ENCODE peak calls at places on chromosomes 11 and 22, in six cellular contexts. A is endothelial cell of umbilical vein, V is A549, S is K562, R is HepG2, D is H1. E is an unnamed sample.

GRCh38 chr11:72735495-72736027 is 16.6 kb downstream of the ARAP1 start:
- DNase-seq in A (peak), V (no peak), S (peak), R (peak), D (no peak), E (no peak)

GRCh38 chr11:14078941-14079522 is 116.5 kb downstream of the SPON1 start:
- DNase-seq in A (peak), V (no peak), S (no peak), R (no peak), D (no peak), E (no peak)

GRCh38 chr11:88704505-88704904 is 361.3 kb downstream of the GRM5 start:
- DNase-seq in A (no peak), V (no peak), S (no peak), R (no peak), D (no peak), E (no peak)

GRCh38 chr11:43709689-43710088 is 29.2 kb downstream of the HSD17B12 start:
- DNase-seq in A (no peak), V (no peak), S (no peak), R (no peak), D (no peak), E (no peak)

GRCh38 chr11:129458756-129459535 is 83.3 kb downstream of the BARX2 start:
- DNase-seq in A (no peak), V (no peak), S (no peak), R (no peak), D (no peak), E (no peak)

GRCh38 chr11:33695051-33695566 is 5.5 kb downstream of the C11orf91 start:
- DNase-seq in A (peak), V (no peak), S (no peak), R (peak), D (no peak), E (no peak)

GRCh38 chr11:73633999-73634398 is 12.4 kb upstream of the PLEKHB1 start:
- DNase-seq in A (no peak), V (no peak), S (no peak), R (no peak), D (no peak), E (no peak)

GRCh38 chr11:94196363-94196762 is 67.7 kb downstream of the PANX1 start:
- DNase-seq in A (no peak), V (no peak), S (no peak), R (no peak), D (no peak), E (no peak)

DNA sequence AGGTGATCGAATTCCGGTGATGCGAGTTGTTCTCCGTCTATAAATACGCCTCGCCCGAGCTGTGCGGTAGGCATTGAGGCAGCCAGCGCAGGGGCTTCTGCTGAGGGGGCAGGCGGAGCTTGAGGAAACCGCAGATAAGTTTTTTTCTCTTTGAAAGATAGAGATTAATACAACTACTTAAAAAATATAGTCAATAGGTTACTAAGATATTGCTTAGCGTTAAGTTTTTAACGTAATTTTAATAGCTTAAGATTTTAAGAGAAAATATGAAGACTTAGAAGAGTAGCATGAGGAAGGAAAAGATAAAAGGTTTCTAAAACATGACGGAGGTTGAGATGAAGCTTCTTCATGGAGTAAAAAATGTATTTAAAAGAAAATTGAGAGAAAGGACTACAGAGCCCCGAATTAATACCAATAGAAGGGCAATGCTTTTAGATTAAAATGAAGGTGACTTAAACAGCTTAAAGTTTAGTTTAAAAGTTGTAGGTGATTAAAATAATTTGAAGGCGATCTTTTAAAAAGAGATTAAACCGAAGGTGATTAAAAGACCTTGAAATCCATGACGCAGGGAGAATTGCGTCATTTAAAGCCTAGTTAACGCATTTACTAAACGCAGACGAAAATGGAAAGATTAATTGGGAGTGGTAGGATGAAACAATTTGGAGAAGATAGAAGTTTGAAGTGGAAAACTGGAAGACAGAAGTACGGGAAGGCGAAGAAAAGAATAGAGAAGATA is at the start of gene MALAT1:
- DNase-seq in A (peak), V (no peak), S (peak), R (peak), D (no peak), E (peak)
- TF ChIP-seq JUN in A (no peak), V (peak), S (peak), R (no peak), D (no peak), E (no peak)

GRCh38 chr22:38941488-38941987 is 15.9 kb upstream of the APOBEC3A start:
- DNase-seq in A (no peak), V (no peak), S (no peak), R (no peak), D (no peak), E (no peak)
- TF ChIP-seq JUN in A (no peak), V (no peak), S (no peak), R (no peak), D (no peak), E (no peak)

GRCh38 chr11:2777396-2777795 is 77.6 kb upstream of the KCNQ1OT1 start:
- DNase-seq in A (no peak), V (peak), S (no peak), R (no peak), D (no peak), E (peak)
- TF ChIP-seq JUN in A (no peak), V (no peak), S (no peak), R (no peak), D (no peak), E (no peak)

GRCh38 chr22:24002849-24003248 is 2.4 kb downstream of the GSTT4 start:
- DNase-seq in A (no peak), V (no peak), S (no peak), R (no peak), D (no peak), E (no peak)

GRCh38 chr22:24005201-24005600 is at the start of gene GSTT4:
- DNase-seq in A (no peak), V (no peak), S (no peak), R (no peak), D (no peak), E (no peak)

GRCh38 chr22:24002272-24002671 is 3.0 kb downstream of the GSTT4 start:
- DNase-seq in A (no peak), V (no peak), S (no peak), R (no peak), D (no peak), E (no peak)

GRCh38 chr22:24006207-24006913 is 1.1 kb upstream of the GSTT4 start:
- DNase-seq in A (no peak), V (no peak), S (no peak), R (no peak), D (no peak), E (no peak)

DNA sequence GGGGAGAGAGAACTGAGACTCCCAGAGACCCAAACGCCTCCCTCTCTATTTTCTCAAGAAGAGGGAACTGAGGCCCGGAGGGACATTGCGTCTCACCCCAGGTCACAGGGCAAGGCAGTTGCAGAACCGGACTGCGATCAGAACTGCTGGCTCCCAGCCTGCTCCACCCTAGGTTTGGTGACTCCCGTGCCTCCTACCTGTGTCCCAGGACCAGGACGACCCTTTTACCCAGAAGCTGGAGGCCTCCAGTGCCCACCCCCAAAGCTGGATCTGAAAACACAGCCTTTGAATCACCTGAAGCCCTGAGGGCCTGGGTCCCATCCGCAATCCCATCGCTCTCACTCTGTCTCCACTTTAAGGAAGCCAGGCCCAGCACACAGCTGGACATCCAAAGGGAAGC is 1.4 kb downstream of the GSTT4 start:
- DNase-seq in A (no peak), V (no peak), S (no peak), R (no peak), D (no peak), E (no peak)
- TF ChIP-seq JUN in A (no peak), V (no peak), S (no peak), R (no peak), D (no peak), E (no peak)

GRCh38 chr11:58576792-58577440 is 1.3 kb upstream of the LPXN start:
- DNase-seq in A (peak), V (no peak), S (peak), R (peak), D (no peak), E (no peak)

GRCh38 chr11:58579192-58580129 is 598 bp downstream of the ZFP91 start:
- DNase-seq in A (peak), V (peak), S (peak), R (peak), D (peak), E (peak)

GRCh38 chr11:58578635-58579191 is at the start of gene ZFP91:
- DNase-seq in A (peak), V (peak), S (peak), R (peak), D (peak), E (peak)

GRCh38 chr11:58578136-58578634 is 678 bp upstream of the ZFP91 start:
- DNase-seq in A (peak), V (peak), S (peak), R (peak), D (peak), E (peak)

GRCh38 chr11:58577441-58578135 is 1.3 kb upstream of the ZFP91 start:
- DNase-seq in A (peak), V (no peak), S (peak), R (peak), D (no peak), E (no peak)
- TF ChIP-seq JUN in A (peak), V (no peak), S (no peak), R (peak), D (no peak), E (no peak)

GRCh38 chr22:43851979-43852307 is 10.4 kb downstream of the SULT4A1 start:
- DNase-seq in A (no peak), V (no peak), S (no peak), R (no peak), D (no peak), E (no peak)

GRCh38 chr22:43854786-43855271 is 7.5 kb downstream of the SULT4A1 start:
- DNase-seq in A (no peak), V (no peak), S (no peak), R (no peak), D (no peak), E (no peak)

GRCh38 chr22:43854151-43854785 is 8.0 kb downstream of the SULT4A1 start:
- DNase-seq in A (no peak), V (no peak), S (no peak), R (no peak), D (no peak), E (no peak)

GRCh38 chr22:43852605-43853327 is 9.5 kb downstream of the SULT4A1 start:
- DNase-seq in A (no peak), V (no peak), S (no peak), R (no peak), D (no peak), E (no peak)

GRCh38 chr22:43853328-43853931 is 8.9 kb downstream of the SULT4A1 start:
- DNase-seq in A (no peak), V (no peak), S (no peak), R (no peak), D (no peak), E (peak)
- TF ChIP-seq JUN in A (no peak), V (no peak), S (no peak), R (no peak), D (no peak), E (no peak)

GRCh38 chr11:112723676-112724075 is 237.5 kb upstream of the NCAM1 start:
- DNase-seq in A (no peak), V (no peak), S (no peak), R (no peak), D (no peak), E (no peak)
- TF ChIP-seq JUN in A (no peak), V (no peak), S (no peak), R (no peak), D (no peak), E (no peak)

GRCh38 chr11:108666373-108666772 is 1.5 kb downstream of the DDX10 start:
- DNase-seq in A (no peak), V (no peak), S (no peak), R (peak), D (no peak), E (no peak)
- TF ChIP-seq JUN in A (no peak), V (no peak), S (no peak), R (no peak), D (no peak), E (no peak)

DNA sequence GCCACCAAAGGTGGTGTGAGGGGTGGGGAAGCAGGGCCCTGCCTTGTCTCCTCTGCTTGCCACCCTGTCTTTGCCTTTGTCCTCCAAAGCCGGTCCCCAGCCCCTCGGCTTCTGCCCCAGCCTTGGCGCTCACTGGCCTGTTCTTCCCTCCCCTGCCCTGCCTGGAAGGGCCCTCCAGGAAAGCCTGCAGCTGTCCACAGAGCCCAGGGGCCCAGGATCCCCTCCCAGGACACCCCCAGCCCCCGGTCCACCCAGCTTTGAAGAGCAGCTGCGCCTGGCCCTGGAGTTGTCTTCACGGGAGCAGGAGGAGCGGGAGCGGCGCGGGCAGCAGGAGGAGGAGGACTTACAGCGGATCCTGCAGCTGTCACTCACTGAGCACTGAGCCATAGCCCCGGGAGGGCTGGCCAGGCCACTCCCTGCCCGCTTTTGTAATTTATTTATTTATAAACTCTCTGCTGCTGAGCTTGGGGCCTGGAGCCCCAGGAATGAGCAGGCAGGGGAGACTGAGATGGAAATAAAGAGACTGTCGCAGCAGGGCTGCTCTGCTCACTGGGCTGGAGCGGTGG is 1.3 kb upstream of the SSH3 start:
- DNase-seq in A (no peak), V (no peak), S (peak), R (no peak), D (no peak), E (peak)
- TF ChIP-seq JUN in A (no peak), V (no peak), S (no peak), R (no peak), D (no peak), E (no peak)

GRCh38 chr11:121488641-121489040 is 35.9 kb upstream of the SORL1-AS1 start:
- DNase-seq in A (no peak), V (no peak), S (no peak), R (no peak), D (no peak), E (no peak)
- TF ChIP-seq JUN in A (no peak), V (no peak), S (no peak), R (no peak), D (no peak), E (no peak)

E was measured in WTC11.